ENCODE peak calls at places on chromosomes 3 and 15, in five cellular contexts. Q, J, G, W and S are unnamed samples.

GRCh38 chr15:51103330-51103729 is 8.6 kb upstream of the TNFAIP8L3 start:
- DNase-seq in G (peak), Q (no peak), W (no peak), J (no peak), S (no peak)

GRCh38 chr3:13896473-13897154 is 16.7 kb upstream of the WNT7A start:
- DNase-seq in G (peak), J (peak), W (peak), Q (peak), S (peak)

GRCh38 chr15:86776120-86776519 is 696.4 kb downstream of the AGBL1 start:
- DNase-seq in Q (no peak), G (no peak), W (no peak), J (no peak), S (no peak)

GRCh38 chr3:7447197-7447769 is 586.4 kb downstream of the GRM7 start:
- DNase-seq in G (no peak), J (no peak), Q (no peak), W (no peak), S (no peak)

GRCh38 chr3:122987726-122988319 is 39.7 kb downstream of the SEMA5B start:
- DNase-seq in G (no peak), J (no peak), Q (no peak), W (no peak), S (no peak)

GRCh38 chr15:86650084-86650483 is 570.4 kb downstream of the AGBL1 start:
- DNase-seq in G (no peak), J (no peak), Q (peak), W (peak), S (no peak)

GRCh38 chr3:151425640-151426336 is 35.1 kb downstream of the IGSF10 start:
- DNase-seq in W (peak), G (peak), Q (no peak), J (no peak), S (no peak)

GRCh38 chr3:114863848-114864247 is 283.2 kb downstream of the ZBTB20 start:
- DNase-seq in W (no peak), Q (no peak), J (no peak), G (no peak), S (no peak)

GRCh38 chr3:12830785-12831581 is 10.4 kb downstream of the RPL32 start:
- DNase-seq in J (no peak), W (peak), G (no peak), Q (no peak), S (no peak)
- TF ChIP-seq CTCF in J (peak), W (peak), G (peak), Q (no peak), S (no peak)

GRCh38 chr3:186002884-186003472 is 65.2 kb upstream of the TRA2B start:
- DNase-seq in J (no peak), W (peak), Q (peak), G (peak), S (no peak)
- TF ChIP-seq CTCF in J (no peak), W (peak), Q (peak), G (peak), S (no peak)

GRCh38 chr15:89777073-89777820 is 1.1 kb downstream of the MESP2 start:
- DNase-seq in Q (no peak), W (no peak), J (no peak), G (no peak), S (peak)

GRCh38 chr15:89774492-89774891 is 1.6 kb upstream of the MESP2 start:
- DNase-seq in J (no peak), W (peak), G (no peak), Q (no peak), S (no peak)

GRCh38 chr15:89775815-89776214 is 317 bp upstream of the MESP2 start:
- DNase-seq in G (no peak), Q (no peak), J (no peak), W (no peak), S (peak)

GRCh38 chr15:89777821-89778380 is 1.8 kb downstream of the MESP2 start:
- DNase-seq in J (no peak), G (no peak), W (no peak), Q (no peak), S (peak)

GRCh38 chr15:89776274-89777072 is at the start of gene MESP2:
- DNase-seq in Q (peak), W (peak), J (peak), G (peak), S (peak)
- TF ChIP-seq CTCF in Q (no peak), W (no peak), J (peak), G (peak), S (peak)

GRCh38 chr15:52751522-52751921 is 38.6 kb downstream of the ONECUT1 start:
- DNase-seq in G (no peak), J (no peak), Q (no peak), W (no peak), S (peak)
- TF ChIP-seq CTCF in G (no peak), J (no peak), Q (no peak), W (no peak), S (no peak)